ENCODE peak calls at places on chromosomes 16 and 17, in six cellular contexts. One of them, this sample, is unnamed.

GRCh38 chr17:73340093-73340596 is 28.3 kb upstream of the CDC42EP4 start:
- DNase-seq in AG04449: peak
- DNase-seq in A549: peak
- DNase-seq in activated B cell treated with CpG ODN at 0.5 μM for 24 hours: no peak
- DNase-seq in GM20000: no peak
- DNase-seq in CD8-positive, alpha-beta T cell: no peak
- DNase-seq in this sample: no peak

GRCh38 chr16:54098247-54098646 is 188.3 kb downstream of the IRX3 start:
- DNase-seq in AG04449: no peak
- DNase-seq in A549: no peak
- DNase-seq in activated B cell treated with CpG ODN at 0.5 μM for 24 hours: no peak
- DNase-seq in GM20000: no peak
- DNase-seq in CD8-positive, alpha-beta T cell: no peak
- DNase-seq in this sample: no peak

GRCh38 chr17:50045154-50045553 is 10.8 kb upstream of the ITGA3 start:
- DNase-seq in AG04449: no peak
- DNase-seq in A549: peak
- DNase-seq in activated B cell treated with CpG ODN at 0.5 μM for 24 hours: no peak
- DNase-seq in GM20000: no peak
- DNase-seq in CD8-positive, alpha-beta T cell: no peak
- DNase-seq in this sample: no peak

GRCh38 chr17:2690165-2691068 is 21.1 kb downstream of the CLUH start:
- DNase-seq in AG04449: no peak
- DNase-seq in A549: no peak
- DNase-seq in activated B cell treated with CpG ODN at 0.5 μM for 24 hours: no peak
- DNase-seq in GM20000: peak
- DNase-seq in CD8-positive, alpha-beta T cell: no peak
- DNase-seq in this sample: peak

GRCh38 chr17:48704521-48704920 is 17.8 kb downstream of the PRAC1 start:
- DNase-seq in AG04449: no peak
- DNase-seq in A549: no peak
- DNase-seq in activated B cell treated with CpG ODN at 0.5 μM for 24 hours: no peak
- DNase-seq in GM20000: no peak
- DNase-seq in CD8-positive, alpha-beta T cell: no peak
- DNase-seq in this sample: no peak

GRCh38 chr16:77833906-77834599 is 45.7 kb downstream of the VAT1L start:
- DNase-seq in AG04449: peak
- DNase-seq in A549: no peak
- DNase-seq in activated B cell treated with CpG ODN at 0.5 μM for 24 hours: no peak
- DNase-seq in GM20000: no peak
- DNase-seq in CD8-positive, alpha-beta T cell: no peak
- DNase-seq in this sample: no peak

GRCh38 chr16:29825145-29826044 is 5.1 kb downstream of the MVP start:
- DNase-seq in AG04449: no peak
- DNase-seq in A549: peak
- DNase-seq in activated B cell treated with CpG ODN at 0.5 μM for 24 hours: no peak
- DNase-seq in GM20000: peak
- DNase-seq in CD8-positive, alpha-beta T cell: no peak
- DNase-seq in this sample: no peak

GRCh38 chr16:84281077-84281476 is 13.6 kb upstream of the WFDC1 start:
- DNase-seq in AG04449: no peak
- DNase-seq in A549: peak
- DNase-seq in activated B cell treated with CpG ODN at 0.5 μM for 24 hours: no peak
- DNase-seq in GM20000: peak
- DNase-seq in CD8-positive, alpha-beta T cell: no peak
- DNase-seq in this sample: no peak

GRCh38 chr17:73203135-73203787 is 10.4 kb downstream of the COG1 start:
- DNase-seq in AG04449: no peak
- DNase-seq in A549: no peak
- DNase-seq in activated B cell treated with CpG ODN at 0.5 μM for 24 hours: no peak
- DNase-seq in GM20000: no peak
- DNase-seq in CD8-positive, alpha-beta T cell: no peak
- DNase-seq in this sample: no peak

GRCh38 chr16:30997000-30997886 is 12.2 kb downstream of the HSD3B7 start:
- DNase-seq in AG04449: no peak
- DNase-seq in A549: peak
- DNase-seq in activated B cell treated with CpG ODN at 0.5 μM for 24 hours: peak
- DNase-seq in GM20000: peak
- DNase-seq in CD8-positive, alpha-beta T cell: peak
- DNase-seq in this sample: peak

GRCh38 chr16:68470461-68471150 is 22.3 kb upstream of the SMPD3 start:
- DNase-seq in AG04449: no peak
- DNase-seq in A549: no peak
- DNase-seq in activated B cell treated with CpG ODN at 0.5 μM for 24 hours: peak
- DNase-seq in GM20000: peak
- DNase-seq in CD8-positive, alpha-beta T cell: peak
- DNase-seq in this sample: no peak

GRCh38 chr17:6274310-6274709 is 160.6 kb downstream of the AIPL1 start:
- DNase-seq in AG04449: no peak
- DNase-seq in A549: no peak
- DNase-seq in activated B cell treated with CpG ODN at 0.5 μM for 24 hours: no peak
- DNase-seq in GM20000: no peak
- DNase-seq in CD8-positive, alpha-beta T cell: no peak
- DNase-seq in this sample: no peak

GRCh38 chr17:6913608-6914443 is 82.0 kb upstream of the ALOX12 start:
- DNase-seq in AG04449: no peak
- DNase-seq in A549: peak
- DNase-seq in activated B cell treated with CpG ODN at 0.5 μM for 24 hours: peak
- DNase-seq in GM20000: peak
- DNase-seq in CD8-positive, alpha-beta T cell: peak
- DNase-seq in this sample: peak

GRCh38 chr17:27496501-27496943 is 40.3 kb downstream of the KSR1 start:
- DNase-seq in AG04449: no peak
- DNase-seq in A549: peak
- DNase-seq in activated B cell treated with CpG ODN at 0.5 μM for 24 hours: no peak
- DNase-seq in GM20000: peak
- DNase-seq in CD8-positive, alpha-beta T cell: no peak
- DNase-seq in this sample: no peak

GRCh38 chr16:27083861-27084261 is 17.1 kb downstream of the C16orf82 start:
- DNase-seq in AG04449: no peak
- DNase-seq in A549: no peak
- DNase-seq in activated B cell treated with CpG ODN at 0.5 μM for 24 hours: no peak
- DNase-seq in GM20000: no peak
- DNase-seq in CD8-positive, alpha-beta T cell: no peak
- DNase-seq in this sample: no peak

GRCh38 chr17:43905400-43905984 is 1.8 kb downstream of the MPP2 start:
- DNase-seq in AG04449: no peak
- DNase-seq in A549: no peak
- DNase-seq in activated B cell treated with CpG ODN at 0.5 μM for 24 hours: no peak
- DNase-seq in GM20000: no peak
- DNase-seq in CD8-positive, alpha-beta T cell: no peak
- DNase-seq in this sample: no peak

GRCh38 chr17:43905985-43906852 is 1.1 kb downstream of the MPP2 start:
- DNase-seq in AG04449: no peak
- DNase-seq in A549: peak
- DNase-seq in activated B cell treated with CpG ODN at 0.5 μM for 24 hours: no peak
- DNase-seq in GM20000: no peak
- DNase-seq in CD8-positive, alpha-beta T cell: peak
- DNase-seq in this sample: peak

GRCh38 chr17:43908111-43908721 is 880 bp upstream of the MPP2 start:
- DNase-seq in AG04449: no peak
- DNase-seq in A549: peak
- DNase-seq in activated B cell treated with CpG ODN at 0.5 μM for 24 hours: no peak
- DNase-seq in GM20000: no peak
- DNase-seq in CD8-positive, alpha-beta T cell: peak
- DNase-seq in this sample: no peak

GRCh38 chr17:43906951-43907424 is 348 bp downstream of the MPP2 start:
- DNase-seq in AG04449: no peak
- DNase-seq in A549: no peak
- DNase-seq in activated B cell treated with CpG ODN at 0.5 μM for 24 hours: peak
- DNase-seq in GM20000: no peak
- DNase-seq in CD8-positive, alpha-beta T cell: no peak
- DNase-seq in this sample: no peak

DNA sequence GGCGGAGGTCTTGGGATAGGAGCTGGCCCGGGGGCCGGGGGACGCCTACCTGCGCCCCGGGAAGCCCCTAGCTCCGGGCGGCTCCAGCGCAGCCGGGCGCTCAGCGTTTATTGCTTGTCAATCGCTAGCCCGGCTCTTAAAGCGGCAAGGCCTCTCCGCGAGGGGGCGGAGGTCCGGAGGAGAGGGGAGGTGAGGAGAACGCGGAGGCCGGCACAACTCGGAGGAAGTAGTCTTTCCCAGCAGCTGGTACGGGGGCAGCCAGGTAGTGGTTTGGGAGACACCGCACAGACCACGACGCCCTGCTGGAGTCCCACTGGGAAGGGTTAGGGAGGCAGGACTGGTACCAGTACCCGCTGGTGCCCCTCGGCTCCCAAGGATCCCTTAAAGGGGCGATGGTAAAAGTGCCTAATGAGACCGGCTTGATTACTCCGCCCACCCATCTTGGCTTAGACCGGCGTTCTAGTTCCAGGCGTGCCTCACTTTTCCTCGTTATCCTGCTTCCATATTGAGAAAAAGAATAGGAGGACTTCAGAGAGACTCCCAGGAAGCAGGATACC is at the start of gene MPP2:
- DNase-seq in AG04449: no peak
- DNase-seq in A549: peak
- DNase-seq in activated B cell treated with CpG ODN at 0.5 μM for 24 hours: peak
- DNase-seq in GM20000: peak
- DNase-seq in CD8-positive, alpha-beta T cell: peak
- DNase-seq in this sample: peak
- TF ChIP-seq CTCF in AG04449: peak
- TF ChIP-seq CTCF in A549: no peak
- TF ChIP-seq CTCF in activated B cell treated with CpG ODN at 0.5 μM for 24 hours: no peak
- TF ChIP-seq CTCF in GM20000: no peak
- TF ChIP-seq CTCF in CD8-positive, alpha-beta T cell: no peak
- TF ChIP-seq CTCF in this sample: no peak

GRCh38 chr17:43880420-43880991 is 26.8 kb downstream of the MPP2 start:
- DNase-seq in AG04449: no peak
- DNase-seq in A549: peak
- DNase-seq in activated B cell treated with CpG ODN at 0.5 μM for 24 hours: no peak
- DNase-seq in GM20000: peak
- DNase-seq in CD8-positive, alpha-beta T cell: peak
- DNase-seq in this sample: peak
- TF ChIP-seq CTCF in AG04449: peak
- TF ChIP-seq CTCF in A549: peak
- TF ChIP-seq CTCF in activated B cell treated with CpG ODN at 0.5 μM for 24 hours: no peak
- TF ChIP-seq CTCF in GM20000: peak
- TF ChIP-seq CTCF in CD8-positive, alpha-beta T cell: peak
- TF ChIP-seq CTCF in this sample: peak

GRCh38 chr17:42548070-42548837 is 4.5 kb upstream of the HSD17B1 start:
- DNase-seq in AG04449: no peak
- DNase-seq in A549: peak
- DNase-seq in activated B cell treated with CpG ODN at 0.5 μM for 24 hours: peak
- DNase-seq in GM20000: peak
- DNase-seq in CD8-positive, alpha-beta T cell: peak
- DNase-seq in this sample: peak
- TF ChIP-seq CTCF in AG04449: peak
- TF ChIP-seq CTCF in A549: peak
- TF ChIP-seq CTCF in activated B cell treated with CpG ODN at 0.5 μM for 24 hours: no peak
- TF ChIP-seq CTCF in GM20000: peak
- TF ChIP-seq CTCF in CD8-positive, alpha-beta T cell: peak
- TF ChIP-seq CTCF in this sample: peak

DNA sequence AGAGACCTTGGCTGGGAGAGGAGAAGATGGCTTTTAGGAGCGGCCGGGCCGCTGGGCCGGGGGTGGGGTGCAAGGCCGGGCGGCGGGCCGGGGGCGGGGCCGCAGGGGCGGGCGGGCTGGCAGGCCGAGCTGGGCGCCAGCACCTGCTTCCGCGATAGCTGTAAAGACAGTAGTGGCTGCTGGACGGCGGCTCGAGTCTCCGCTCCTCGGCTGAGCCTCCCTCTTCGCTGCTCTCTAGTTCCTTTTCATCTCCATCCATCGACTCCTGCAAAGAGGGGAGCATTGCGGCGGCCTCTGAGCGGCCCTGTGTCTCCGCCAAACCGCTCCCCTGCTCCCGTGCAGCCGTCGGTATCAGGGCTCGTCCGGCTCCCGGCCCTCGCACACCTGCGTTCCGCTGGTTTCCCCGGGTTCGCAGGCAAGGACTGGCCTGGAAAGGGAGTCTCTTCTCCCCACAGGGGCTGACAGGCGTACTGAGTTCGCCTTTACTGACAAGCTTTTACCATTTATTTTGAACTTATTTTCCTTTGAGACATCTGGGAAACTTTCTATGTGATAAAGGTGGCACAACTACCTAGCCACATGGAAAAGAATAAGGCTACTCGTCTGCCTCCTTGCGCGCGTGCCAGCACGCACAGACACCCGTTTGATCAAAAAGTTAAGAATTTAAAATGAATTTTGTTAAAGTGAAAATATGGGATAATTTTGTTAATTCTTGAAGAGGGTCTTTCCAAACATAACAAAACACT is at the start of gene C17orf75:
- DNase-seq in AG04449: no peak
- DNase-seq in A549: peak
- DNase-seq in activated B cell treated with CpG ODN at 0.5 μM for 24 hours: peak
- DNase-seq in GM20000: peak
- DNase-seq in CD8-positive, alpha-beta T cell: peak
- DNase-seq in this sample: peak
- TF ChIP-seq CTCF in AG04449: no peak
- TF ChIP-seq CTCF in A549: no peak
- TF ChIP-seq CTCF in activated B cell treated with CpG ODN at 0.5 μM for 24 hours: no peak
- TF ChIP-seq CTCF in GM20000: no peak
- TF ChIP-seq CTCF in CD8-positive, alpha-beta T cell: no peak
- TF ChIP-seq CTCF in this sample: no peak

GRCh38 chr16:87392823-87393679 is 915 bp downstream of the MAP1LC3B start:
- DNase-seq in AG04449: no peak
- DNase-seq in A549: peak
- DNase-seq in activated B cell treated with CpG ODN at 0.5 μM for 24 hours: peak
- DNase-seq in GM20000: peak
- DNase-seq in CD8-positive, alpha-beta T cell: peak
- DNase-seq in this sample: peak
- TF ChIP-seq CTCF in AG04449: peak
- TF ChIP-seq CTCF in A549: no peak
- TF ChIP-seq CTCF in activated B cell treated with CpG ODN at 0.5 μM for 24 hours: no peak
- TF ChIP-seq CTCF in GM20000: no peak
- TF ChIP-seq CTCF in CD8-positive, alpha-beta T cell: no peak
- TF ChIP-seq CTCF in this sample: no peak

GRCh38 chr16:70676571-70677498 is 9.0 kb downstream of the MTSS2 start:
- DNase-seq in AG04449: no peak
- DNase-seq in A549: no peak
- DNase-seq in activated B cell treated with CpG ODN at 0.5 μM for 24 hours: no peak
- DNase-seq in GM20000: no peak
- DNase-seq in CD8-positive, alpha-beta T cell: no peak
- DNase-seq in this sample: no peak
- TF ChIP-seq CTCF in AG04449: no peak
- TF ChIP-seq CTCF in A549: no peak
- TF ChIP-seq CTCF in activated B cell treated with CpG ODN at 0.5 μM for 24 hours: no peak
- TF ChIP-seq CTCF in GM20000: no peak
- TF ChIP-seq CTCF in CD8-positive, alpha-beta T cell: no peak
- TF ChIP-seq CTCF in this sample: no peak

GRCh38 chr17:28928061-28928460 is 23.3 kb downstream of the PHF12 start:
- DNase-seq in AG04449: no peak
- DNase-seq in A549: no peak
- DNase-seq in activated B cell treated with CpG ODN at 0.5 μM for 24 hours: no peak
- DNase-seq in GM20000: no peak
- DNase-seq in CD8-positive, alpha-beta T cell: peak
- DNase-seq in this sample: peak
- TF ChIP-seq CTCF in AG04449: no peak
- TF ChIP-seq CTCF in A549: no peak
- TF ChIP-seq CTCF in activated B cell treated with CpG ODN at 0.5 μM for 24 hours: no peak
- TF ChIP-seq CTCF in GM20000: no peak
- TF ChIP-seq CTCF in CD8-positive, alpha-beta T cell: no peak
- TF ChIP-seq CTCF in this sample: no peak

GRCh38 chr16:57299009-57299718 is 14.7 kb upstream of the PLLP start:
- DNase-seq in AG04449: no peak
- DNase-seq in A549: peak
- DNase-seq in activated B cell treated with CpG ODN at 0.5 μM for 24 hours: no peak
- DNase-seq in GM20000: no peak
- DNase-seq in CD8-positive, alpha-beta T cell: no peak
- DNase-seq in this sample: no peak
- TF ChIP-seq CTCF in AG04449: no peak
- TF ChIP-seq CTCF in A549: peak
- TF ChIP-seq CTCF in activated B cell treated with CpG ODN at 0.5 μM for 24 hours: no peak
- TF ChIP-seq CTCF in GM20000: no peak
- TF ChIP-seq CTCF in CD8-positive, alpha-beta T cell: no peak
- TF ChIP-seq CTCF in this sample: no peak

GRCh38 chr17:67629963-67630320 is 87.8 kb upstream of the NOL11 start:
- DNase-seq in AG04449: peak
- DNase-seq in A549: peak
- DNase-seq in activated B cell treated with CpG ODN at 0.5 μM for 24 hours: no peak
- DNase-seq in GM20000: peak
- DNase-seq in CD8-positive, alpha-beta T cell: no peak
- DNase-seq in this sample: no peak
- TF ChIP-seq CTCF in AG04449: peak
- TF ChIP-seq CTCF in A549: peak
- TF ChIP-seq CTCF in activated B cell treated with CpG ODN at 0.5 μM for 24 hours: no peak
- TF ChIP-seq CTCF in GM20000: peak
- TF ChIP-seq CTCF in CD8-positive, alpha-beta T cell: no peak
- TF ChIP-seq CTCF in this sample: peak